ENCODE peak calls at places on chromosomes 13 and 19, in four cellular contexts. X, S, V and Z are unnamed samples. For H3K4me1 and H3K9me3, the result is how much of the 10 kb centered on the place peaks cover.

GRCh38 chr19:34220472-34221063 is 33.8 kb upstream of the GARRE1 start:
- DNase-seq in V (peak), S (peak), X (peak), Z (peak)

GRCh38 chr13:44266305-44266704 is 107.3 kb upstream of the SERP2 start:
- DNase-seq in S (no peak), X (no peak), V (no peak), Z (no peak)

GRCh38 chr19:27794444-27795042 is 1418.4 kb downstream of the UQCRFS1 start:
- DNase-seq in S (no peak), V (peak), X (peak), Z (no peak)

GRCh38 chr19:2603320-2603719 is 99.2 kb downstream of the GNG7 start:
- DNase-seq in S (no peak), V (peak), X (no peak), Z (no peak)

GRCh38 chr13:27339299-27339698 is 68.7 kb downstream of the RASL11A start:
- DNase-seq in V (no peak), S (peak), X (no peak), Z (no peak)

GRCh38 chr19:42185281-42185680 is 32.2 kb downstream of the DEDD2 start:
- DNase-seq in S (no peak), X (no peak), V (peak), Z (no peak)

GRCh38 chr13:79780240-79780639 is 299.3 kb downstream of the NDFIP2 start:
- DNase-seq in S (no peak), X (no peak), V (peak), Z (no peak)

GRCh38 chr13:80529734-80530133 is 188.8 kb upstream of the SPRY2 start:
- DNase-seq in S (no peak), X (no peak), V (peak), Z (no peak)

GRCh38 chr13:42041017-42041683 is 7.3 kb upstream of the DGKH start:
- DNase-seq in S (peak), X (no peak), V (peak), Z (peak)

GRCh38 chr19:19051478-19052213 is 12.1 kb upstream of the SLC25A42 start:
- DNase-seq in X (no peak), V (no peak), S (no peak), Z (no peak)

GRCh38 chr19:49875801-49876421 is 1.2 kb downstream of the AKT1S1 start:
- DNase-seq in X (peak), V (no peak), S (peak), Z (peak)

GRCh38 chr13:43516401-43516826 is 270.4 kb downstream of the ENOX1 start:
- DNase-seq in V (peak), X (no peak), S (no peak), Z (no peak)

GRCh38 chr13:98014766-98015165 is 61.3 kb downstream of the IPO5 start:
- DNase-seq in S (no peak), X (no peak), V (peak), Z (no peak)

GRCh38 chr13:48160879-48161278 is 66.0 kb upstream of the MED4 start:
- DNase-seq in V (peak), X (no peak), S (no peak), Z (no peak)

GRCh38 chr19:16576690-16577530 is 4.7 kb upstream of the SLC35E1 start:
- DNase-seq in X (no peak), V (no peak), S (no peak), Z (no peak)

GRCh38 chr13:99542788-99543406 is 41.6 kb downstream of the TM9SF2 start:
- DNase-seq in X (no peak), V (no peak), S (peak), Z (no peak)

GRCh38 chr13:78787189-78787588 is 128.2 kb upstream of the OBI1 start:
- DNase-seq in V (no peak), S (no peak), X (no peak), Z (no peak)

GRCh38 chr13:28819748-28820098 is 416 bp upstream of the MTUS2 start:
- DNase-seq in S (peak), V (peak), X (no peak), Z (peak)

DNA sequence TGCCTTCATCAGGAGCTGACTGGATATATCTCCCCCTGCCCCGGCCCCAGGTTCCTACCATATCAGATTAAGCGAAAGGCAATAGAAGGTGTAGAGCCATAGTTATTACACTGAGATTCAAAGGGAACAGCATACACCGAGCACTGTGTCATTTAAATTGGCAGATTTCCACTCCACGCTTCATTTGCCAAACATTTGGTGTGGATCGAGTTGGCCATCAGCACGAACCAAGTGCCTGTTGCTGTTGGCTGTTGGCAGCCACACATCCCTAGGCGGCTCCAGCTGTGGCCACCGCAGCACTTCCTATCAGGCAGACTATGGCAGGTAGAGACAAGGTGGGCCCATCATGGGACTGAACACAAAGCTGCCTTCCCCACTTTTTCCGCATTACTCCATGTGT is 115.8 kb downstream of the CCNA1 start:
- DNase-seq in S (no peak), X (no peak), V (no peak), Z (no peak)
- H3K4me1 ChIP-seq in S (under half), X (under half), V (under half), Z (under half)

DNA sequence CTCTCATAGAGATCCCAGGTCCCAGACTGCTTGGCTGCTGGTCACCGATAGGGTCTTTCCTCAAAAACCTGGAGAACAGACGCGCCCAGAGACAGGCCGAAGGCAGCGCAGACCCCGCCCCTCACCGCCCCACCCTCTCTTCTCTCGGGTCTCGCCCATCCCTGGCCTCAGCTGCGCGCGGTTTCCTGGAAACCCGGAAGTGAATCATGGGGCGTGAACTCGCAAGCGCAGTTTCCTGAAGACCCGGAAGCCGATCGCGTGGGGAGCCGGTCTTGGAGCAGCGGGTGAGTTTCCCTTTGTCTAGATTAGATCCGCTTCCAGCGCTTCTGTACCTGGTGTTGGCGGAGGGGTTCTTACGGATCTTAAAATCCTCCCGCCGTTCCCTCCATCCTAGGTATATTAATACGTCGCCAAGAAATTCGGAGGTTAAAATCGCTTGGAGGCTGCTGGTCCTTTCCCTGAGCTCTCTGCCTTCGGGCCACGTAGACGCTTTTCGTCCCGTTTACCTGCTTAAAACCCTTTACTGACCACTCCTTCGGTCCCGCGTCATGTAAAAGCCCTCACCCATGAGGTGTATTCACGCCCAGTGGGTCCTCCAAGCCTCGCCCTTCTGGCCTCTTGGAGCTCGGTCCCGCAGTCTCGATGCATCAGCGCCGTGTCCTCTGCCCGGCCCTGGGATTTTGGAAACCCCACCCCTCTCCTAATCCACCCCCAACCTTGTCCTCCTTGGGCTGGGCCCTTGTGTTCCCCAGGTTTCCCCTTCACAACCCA is at the start of gene ZNF578:
- DNase-seq in V (peak), X (peak), S (peak), Z (peak)
- H3K9me3 ChIP-seq in V (under half), X (under half), S (under half), Z (under half)

DNA sequence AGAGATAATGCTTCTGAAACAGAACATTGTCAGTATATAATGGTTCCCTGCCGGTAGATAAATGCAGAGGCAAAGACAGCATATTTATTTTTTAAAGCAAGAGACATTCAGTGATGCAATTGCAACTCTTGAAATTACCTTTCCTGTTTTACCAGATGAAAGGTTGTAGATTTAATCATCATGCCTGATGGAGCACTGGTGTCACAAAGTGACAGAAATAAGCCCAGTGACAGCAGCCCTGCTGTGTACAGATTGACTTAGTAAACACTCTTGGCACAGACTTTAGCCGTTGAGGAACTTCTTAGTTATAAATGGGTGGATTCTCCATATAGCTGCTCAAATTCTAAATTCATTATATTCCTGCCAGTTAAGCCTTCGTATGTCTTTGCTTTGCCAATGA is 172.5 kb downstream of the ITGBL1 start:
- DNase-seq in S (no peak), V (no peak), X (no peak), Z (no peak)
- H3K27ac ChIP-seq in S (peak), V (no peak), X (no peak), Z (no peak)

GRCh38 chr19:44720945-44721344 is 22.0 kb downstream of the CEACAM16 start:
- DNase-seq in S (no peak), V (peak), X (no peak), Z (no peak)
- H3K4me1 ChIP-seq in S (under half), V (under half), X (under half), Z (under half)

GRCh38 chr19:9159891-9160290 is 18.9 kb upstream of the OR7D2 start:
- DNase-seq in V (no peak), X (no peak), S (no peak), Z (no peak)
- H3K9me3 ChIP-seq in V (half or more), X (under half), S (under half), Z (under half)

DNA sequence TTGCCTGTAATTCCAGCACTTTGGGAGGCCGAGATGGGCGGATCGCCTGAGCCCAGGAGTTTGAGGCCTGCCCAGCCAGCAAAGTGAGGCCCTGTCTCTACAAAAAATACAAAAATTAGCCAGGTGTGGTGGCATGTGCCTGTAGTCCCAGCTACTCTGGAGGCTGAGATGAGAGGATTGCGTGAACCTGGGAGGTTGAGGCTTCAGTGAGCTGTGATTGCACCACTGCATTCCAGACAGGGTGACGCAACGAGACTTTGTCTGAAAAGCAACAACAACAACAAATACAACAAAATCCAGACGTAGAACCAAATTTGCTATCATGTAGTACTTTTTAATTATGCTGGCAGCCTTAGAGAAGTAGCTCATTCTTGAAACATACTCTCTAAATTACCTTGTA is 277.1 kb downstream of the KLF5 start:
- DNase-seq in S (no peak), V (no peak), X (no peak), Z (no peak)
- H3K27ac ChIP-seq in S (no peak), V (no peak), X (no peak), Z (no peak)

GRCh38 chr13:110528371-110528770 is 33.2 kb downstream of the RAB20 start:
- DNase-seq in V (no peak), X (no peak), S (no peak), Z (no peak)

GRCh38 chr13:110528911-110529310 is 32.6 kb downstream of the RAB20 start:
- DNase-seq in V (no peak), S (no peak), X (no peak), Z (no peak)

GRCh38 chr13:110529522-110530311 is 31.8 kb downstream of the RAB20 start:
- DNase-seq in V (no peak), X (no peak), S (no peak), Z (no peak)

GRCh38 chr13:110531671-110532083 is 29.8 kb downstream of the RAB20 start:
- DNase-seq in V (no peak), X (no peak), S (no peak), Z (no peak)

DNA sequence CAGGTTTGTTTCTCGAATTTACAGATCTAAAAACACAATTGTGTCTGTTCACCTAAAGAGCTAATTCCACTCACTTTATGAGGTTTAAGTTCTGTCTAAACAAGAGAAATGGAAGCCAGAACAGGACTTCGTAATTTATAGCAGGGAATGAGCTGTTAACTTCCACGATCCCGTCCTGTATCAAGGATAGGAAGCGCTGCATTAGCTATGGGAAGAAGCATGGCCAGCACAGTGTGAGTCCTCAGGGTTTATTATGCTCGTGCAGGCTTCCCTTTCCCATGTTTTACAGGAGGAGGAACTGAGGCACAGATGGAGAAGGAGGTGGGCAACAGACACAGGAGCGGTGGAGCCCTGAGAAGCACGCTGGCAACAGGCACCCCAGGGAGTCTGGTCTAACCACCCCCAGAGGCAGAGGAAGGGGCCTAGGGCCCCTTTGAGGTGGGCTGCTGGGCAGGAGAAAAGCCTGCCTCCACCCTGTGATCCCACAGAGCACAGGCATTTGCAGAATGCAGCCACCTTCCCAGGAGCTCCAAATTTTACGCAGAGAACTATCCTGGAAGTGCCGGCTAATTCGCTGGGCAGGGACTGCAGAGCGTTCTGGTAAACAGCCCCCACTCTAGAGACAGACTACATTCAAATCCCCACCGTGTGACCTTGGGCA is 30.6 kb downstream of the RAB20 start:
- DNase-seq in V (no peak), S (no peak), X (no peak), Z (no peak)
- H3K4me1 ChIP-seq in V (under half), S (under half), X (under half), Z (under half)

DNA sequence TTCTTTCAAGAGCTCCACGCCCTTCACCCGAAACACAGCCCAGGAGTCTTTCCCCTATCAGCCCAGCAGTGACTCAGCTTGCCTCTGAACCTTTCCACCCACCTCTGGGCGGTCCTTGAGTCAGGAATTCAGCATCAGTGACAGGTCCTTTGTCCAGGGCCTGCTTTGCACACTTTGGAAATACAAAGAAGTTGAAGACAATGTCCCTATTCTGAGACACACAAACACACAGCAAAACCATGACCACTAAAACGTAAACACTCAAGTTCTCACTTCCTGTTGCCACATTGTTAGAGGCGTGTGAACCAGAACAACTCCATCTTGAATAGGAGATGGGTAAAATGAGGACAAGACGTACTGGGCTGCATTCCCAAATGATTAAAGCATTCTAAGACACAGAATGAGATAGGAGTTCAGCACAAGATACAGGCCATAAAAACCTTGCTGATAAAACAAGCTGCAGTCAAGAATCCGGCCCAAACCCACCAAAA is 49.3 kb upstream of the ATP12A start:
- DNase-seq in V (peak), X (no peak), S (no peak), Z (no peak)
- H3K9me3 ChIP-seq in V (under half), X (under half), S (under half), Z (under half)

GRCh38 chr13:114107686-114108081 is 24.7 kb downstream of the RASA3 start:
- DNase-seq in V (peak), S (peak), X (no peak), Z (no peak)

GRCh38 chr13:114105351-114106225 is 26.8 kb downstream of the RASA3 start:
- DNase-seq in V (no peak), S (peak), X (no peak), Z (peak)

GRCh38 chr13:114106991-114107685 is 25.3 kb downstream of the RASA3 start:
- DNase-seq in V (no peak), S (peak), X (no peak), Z (no peak)

GRCh38 chr13:114108141-114108761 is 24.2 kb downstream of the RASA3 start:
- DNase-seq in V (no peak), S (peak), X (peak), Z (no peak)

GRCh38 chr13:114106526-114106925 is 25.9 kb downstream of the RASA3 start:
- DNase-seq in V (no peak), X (no peak), S (no peak), Z (no peak)
- H3K27ac ChIP-seq in V (no peak), X (no peak), S (no peak), Z (no peak)